ENCODE peak calls at places on chromosomes 3 and 15, in four cellular contexts. One of them, this sample, is unnamed.
A peak's percentile ranks its signal among the peaks of the same experiment; 100 is the strongest.

GRCh38 chr3:153290278-153291015 is 128.4 kb downstream of the RAP2B start:
- DNase-seq in spleen: no peak
- DNase-seq in HCT116: no peak
- DNase-seq in thyroid gland: no peak
- DNase-seq in this sample: no peak

GRCh38 chr15:39774688-39775267 is 7.9 kb downstream of the FSIP1 start:
- DNase-seq in HCT116: no peak
- DNase-seq in thyroid gland: no peak
- DNase-seq in spleen: no peak
- DNase-seq in this sample: no peak

GRCh38 chr3:121998588-121999473 is 23.2 kb downstream of the ILDR1 start:
- DNase-seq in thyroid gland: no peak
- DNase-seq in HCT116: no peak
- DNase-seq in spleen: no peak
- DNase-seq in this sample: no peak

GRCh38 chr15:45064386-45064785 is 41.4 kb downstream of the SORD start:
- DNase-seq in thyroid gland: no peak
- DNase-seq in spleen: no peak
- DNase-seq in HCT116: no peak
- DNase-seq in this sample: no peak

GRCh38 chr15:83164409-83165404 is 42.9 kb downstream of the HDGFL3 start:
- DNase-seq in thyroid gland: no peak
- DNase-seq in spleen: no peak
- DNase-seq in HCT116: no peak
- DNase-seq in this sample: peak; percentile 4

GRCh38 chr15:39191871-39192281 is 389.0 kb upstream of the THBS1 start:
- DNase-seq in HCT116: no peak
- DNase-seq in thyroid gland: no peak
- DNase-seq in spleen: no peak
- DNase-seq in this sample: no peak

GRCh38 chr15:25408428-25408827 is 30.4 kb downstream of the UBE3A start:
- DNase-seq in spleen: no peak
- DNase-seq in thyroid gland: peak; percentile 17
- DNase-seq in HCT116: no peak
- DNase-seq in this sample: no peak

GRCh38 chr3:66303556-66303955 is 82.8 kb downstream of the SLC25A26 start:
- DNase-seq in spleen: no peak
- DNase-seq in thyroid gland: no peak
- DNase-seq in HCT116: no peak
- DNase-seq in this sample: no peak

GRCh38 chr3:192929755-192930491 is 12.3 kb upstream of the MB21D2 start:
- DNase-seq in HCT116: no peak
- DNase-seq in spleen: no peak
- DNase-seq in thyroid gland: no peak
- DNase-seq in this sample: no peak

GRCh38 chr3:112425858-112426750 is 73.2 kb downstream of the BTLA start:
- DNase-seq in thyroid gland: no peak
- DNase-seq in spleen: no peak
- DNase-seq in HCT116: no peak
- DNase-seq in this sample: no peak

GRCh38 chr3:115827494-115827893 is 204.2 kb downstream of the GAP43 start:
- DNase-seq in thyroid gland: no peak
- DNase-seq in spleen: no peak
- DNase-seq in HCT116: no peak
- DNase-seq in this sample: no peak

GRCh38 chr3:157027861-157028745 is 131.8 kb downstream of the CCNL1 start:
- DNase-seq in thyroid gland: no peak
- DNase-seq in spleen: no peak
- DNase-seq in HCT116: no peak
- DNase-seq in this sample: no peak

GRCh38 chr15:98896802-98897732 is 110.5 kb downstream of the PGPEP1L start:
- DNase-seq in spleen: no peak
- DNase-seq in HCT116: peak; percentile 77
- DNase-seq in thyroid gland: no peak
- DNase-seq in this sample: peak; percentile 62

GRCh38 chr3:54064486-54064885 is 57.9 kb upstream of the CACNA2D3 start:
- DNase-seq in spleen: no peak
- DNase-seq in thyroid gland: no peak
- DNase-seq in HCT116: no peak
- DNase-seq in this sample: no peak

GRCh38 chr3:133376805-133377204 is 23.1 kb upstream of the BFSP2 start:
- DNase-seq in spleen: no peak
- DNase-seq in thyroid gland: no peak
- DNase-seq in HCT116: no peak
- DNase-seq in this sample: no peak

GRCh38 chr3:158766364-158766763 is 34.1 kb upstream of the RARRES1 start:
- DNase-seq in thyroid gland: no peak
- DNase-seq in spleen: no peak
- DNase-seq in HCT116: no peak
- DNase-seq in this sample: no peak

GRCh38 chr3:17749281-17749680 is 6.8 kb upstream of the TBC1D5 start:
- DNase-seq in spleen: no peak
- DNase-seq in HCT116: no peak
- DNase-seq in thyroid gland: no peak
- DNase-seq in this sample: no peak

GRCh38 chr3:25573386-25574171 is 91.1 kb downstream of the TOP2B start:
- DNase-seq in thyroid gland: peak; percentile 35
- DNase-seq in spleen: no peak
- DNase-seq in HCT116: no peak
- DNase-seq in this sample: peak; percentile 41

GRCh38 chr3:44886561-44886960 is 12.2 kb downstream of the TGM4 start:
- DNase-seq in thyroid gland: no peak
- DNase-seq in spleen: no peak
- DNase-seq in HCT116: no peak
- DNase-seq in this sample: peak; percentile 23

GRCh38 chr3:121436074-121436473 is 109.7 kb downstream of the POLQ start:
- DNase-seq in HCT116: no peak
- DNase-seq in spleen: no peak
- DNase-seq in thyroid gland: no peak
- DNase-seq in this sample: no peak

GRCh38 chr3:192417012-192417411 is 310.3 kb downstream of the FGF12 start:
- DNase-seq in thyroid gland: no peak
- DNase-seq in spleen: no peak
- DNase-seq in HCT116: no peak
- DNase-seq in this sample: no peak

GRCh38 chr3:963255-963654 is 129.6 kb upstream of the CNTN6 start:
- DNase-seq in thyroid gland: no peak
- DNase-seq in HCT116: no peak
- DNase-seq in spleen: no peak
- DNase-seq in this sample: no peak

GRCh38 chr3:170836491-170836890 is 33.5 kb downstream of the RPL22L1 start:
- DNase-seq in spleen: no peak
- DNase-seq in thyroid gland: no peak
- DNase-seq in HCT116: no peak
- DNase-seq in this sample: no peak

GRCh38 chr15:81940467-81941451 is 105.1 kb downstream of the MEX3B start:
- DNase-seq in thyroid gland: no peak
- DNase-seq in HCT116: no peak
- DNase-seq in spleen: no peak
- DNase-seq in this sample: no peak

GRCh38 chr15:70220444-70220937 is 122.8 kb upstream of the TLE3 start:
- DNase-seq in HCT116: no peak
- DNase-seq in spleen: no peak
- DNase-seq in thyroid gland: no peak
- DNase-seq in this sample: no peak

GRCh38 chr3:190362258-190362657 is 25.7 kb upstream of the CLDN16 start:
- DNase-seq in spleen: no peak
- DNase-seq in HCT116: no peak
- DNase-seq in thyroid gland: no peak
- DNase-seq in this sample: no peak

GRCh38 chr3:102686792-102687191 is 252.0 kb downstream of the ZPLD1 start:
- DNase-seq in HCT116: no peak
- DNase-seq in thyroid gland: no peak
- DNase-seq in spleen: no peak
- DNase-seq in this sample: no peak

GRCh38 chr3:107657971-107658370 is 135.2 kb downstream of the BBX start:
- DNase-seq in HCT116: no peak
- DNase-seq in thyroid gland: no peak
- DNase-seq in spleen: no peak
- DNase-seq in this sample: no peak

GRCh38 chr3:184361932-184362667 is 590 bp downstream of the POLR2H start:
- DNase-seq in thyroid gland: peak; percentile 75
- DNase-seq in spleen: peak; percentile 92
- DNase-seq in HCT116: peak; percentile 63
- DNase-seq in this sample: peak; percentile 67

GRCh38 chr3:118808743-118809142 is 225.9 kb downstream of the IGSF11 start:
- DNase-seq in HCT116: no peak
- DNase-seq in thyroid gland: no peak
- DNase-seq in spleen: no peak
- DNase-seq in this sample: no peak

GRCh38 chr3:133944181-133944580 is 48.5 kb upstream of the RAB6B start:
- DNase-seq in spleen: peak; percentile 28
- DNase-seq in HCT116: no peak
- DNase-seq in thyroid gland: no peak
- DNase-seq in this sample: no peak

GRCh38 chr3:184336484-184337230 is 743 bp upstream of the FAM131A start:
- DNase-seq in thyroid gland: peak; percentile 62
- DNase-seq in spleen: no peak
- DNase-seq in HCT116: no peak
- DNase-seq in this sample: no peak

GRCh38 chr3:125132815-125133214 is 77.0 kb upstream of the HEG1 start:
- DNase-seq in HCT116: no peak
- DNase-seq in thyroid gland: no peak
- DNase-seq in spleen: no peak
- DNase-seq in this sample: no peak

GRCh38 chr3:21750831-21751391 is at the start of gene ZNF385D:
- DNase-seq in HCT116: no peak
- DNase-seq in spleen: no peak
- DNase-seq in thyroid gland: peak; percentile 30
- DNase-seq in this sample: peak; percentile 7
- TF ChIP-seq POLR2A in HCT116: no peak
- TF ChIP-seq POLR2A in spleen: no peak
- TF ChIP-seq POLR2A in thyroid gland: no peak
- TF ChIP-seq POLR2A in this sample: no peak

GRCh38 chr3:188153949-188154757 is at the start of gene LPP:
- DNase-seq in thyroid gland: peak; percentile 81
- DNase-seq in HCT116: no peak
- DNase-seq in spleen: peak; percentile 98
- DNase-seq in this sample: peak; percentile 86
- TF ChIP-seq POLR2A in thyroid gland: peak; percentile 60
- TF ChIP-seq POLR2A in HCT116: peak; percentile 15
- TF ChIP-seq POLR2A in spleen: no peak
- TF ChIP-seq POLR2A in this sample: no peak

GRCh38 chr15:65651042-65651322 is 29.2 kb downstream of the SLC24A1 start:
- DNase-seq in HCT116: no peak
- DNase-seq in spleen: no peak
- DNase-seq in thyroid gland: no peak
- DNase-seq in this sample: no peak

GRCh38 chr15:65653781-65654521 is 32.2 kb downstream of the SLC24A1 start:
- DNase-seq in thyroid gland: no peak
- DNase-seq in HCT116: no peak
- DNase-seq in spleen: no peak
- DNase-seq in this sample: no peak

GRCh38 chr15:65653341-65653740 is 31.6 kb downstream of the SLC24A1 start:
- DNase-seq in spleen: no peak
- DNase-seq in thyroid gland: no peak
- DNase-seq in HCT116: no peak
- DNase-seq in this sample: no peak

GRCh38 chr15:65651831-65652749 is 30.4 kb downstream of the SLC24A1 start:
- DNase-seq in HCT116: no peak
- DNase-seq in thyroid gland: peak; percentile 18
- DNase-seq in spleen: no peak
- DNase-seq in this sample: no peak

DNA sequence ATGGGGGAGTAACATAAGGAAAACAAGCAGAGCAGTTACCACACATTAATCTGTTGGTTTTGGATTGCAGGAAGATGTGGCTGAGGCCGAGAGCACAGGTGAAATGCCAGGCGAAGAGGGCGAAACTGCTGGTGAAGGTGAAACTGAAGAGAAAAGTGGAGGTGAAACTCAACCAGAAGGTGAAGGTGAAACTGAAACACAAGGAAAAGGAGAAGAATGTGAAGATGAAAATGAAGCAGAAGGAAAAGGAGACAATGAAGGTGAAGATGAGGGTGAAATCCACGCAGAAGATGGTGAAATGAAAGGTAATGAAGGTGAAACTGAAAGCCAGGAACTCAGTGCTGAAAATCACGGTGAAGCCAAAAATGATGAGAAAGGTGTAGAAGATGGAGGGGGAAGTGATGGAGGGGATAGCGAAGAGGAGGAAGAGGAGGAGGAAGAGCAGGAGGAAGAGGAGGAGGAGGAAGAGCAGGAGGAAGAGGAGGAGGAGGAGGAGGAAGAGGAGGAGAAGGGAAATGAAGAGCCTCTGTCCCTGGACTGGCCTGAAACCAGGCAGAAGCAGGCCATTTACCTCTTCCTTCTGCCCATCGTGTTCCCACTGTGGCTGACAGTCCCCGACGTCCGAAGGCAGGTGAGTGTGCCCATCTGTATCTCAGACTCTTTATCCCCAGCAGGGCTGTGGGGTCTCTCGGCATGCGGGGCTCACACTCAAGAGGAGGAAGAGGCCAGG is 28.7 kb downstream of the SLC24A1 start:
- DNase-seq in HCT116: no peak
- DNase-seq in spleen: no peak
- DNase-seq in thyroid gland: no peak
- DNase-seq in this sample: no peak
- TF ChIP-seq POLR2A in HCT116: no peak
- TF ChIP-seq POLR2A in spleen: no peak
- TF ChIP-seq POLR2A in thyroid gland: no peak
- TF ChIP-seq POLR2A in this sample: no peak

GRCh38 chr3:172750368-172751187 is at the start of gene ECT2:
- DNase-seq in thyroid gland: peak; percentile 99
- DNase-seq in HCT116: peak; percentile 100
- DNase-seq in spleen: peak; percentile 99
- DNase-seq in this sample: peak; percentile 85
- TF ChIP-seq POLR2A in thyroid gland: peak; percentile 27
- TF ChIP-seq POLR2A in HCT116: no peak
- TF ChIP-seq POLR2A in spleen: no peak
- TF ChIP-seq POLR2A in this sample: peak; percentile 37

This sample was measured in H54.